ENCODE peak calls at places on chromosome 5, in five cellular contexts. One of them, this sample, is unnamed.

GRCh38 chr5:2125163-2125900 is 242.6 kb upstream of the IRX4 start:
- DNase-seq in psoas muscle: no peak
- DNase-seq in BJ: no peak
- DNase-seq in astrocyte of the spinal cord: no peak
- DNase-seq in dorsolateral prefrontal cortex: no peak
- DNase-seq in this sample: no peak

GRCh38 chr5:137148128-137148527 is 351.0 kb downstream of the SPOCK1 start:
- DNase-seq in psoas muscle: no peak
- DNase-seq in BJ: no peak
- DNase-seq in astrocyte of the spinal cord: peak; percentile 22
- DNase-seq in dorsolateral prefrontal cortex: no peak
- DNase-seq in this sample: no peak

GRCh38 chr5:130323804-130324454 is 419.7 kb downstream of the CHSY3 start:
- DNase-seq in psoas muscle: no peak
- DNase-seq in BJ: no peak
- DNase-seq in astrocyte of the spinal cord: peak; percentile 25
- DNase-seq in dorsolateral prefrontal cortex: no peak
- DNase-seq in this sample: no peak

GRCh38 chr5:138353550-138353893 is 1.0 kb downstream of the KDM3B start:
- DNase-seq in psoas muscle: no peak
- DNase-seq in BJ: no peak
- DNase-seq in astrocyte of the spinal cord: no peak
- DNase-seq in dorsolateral prefrontal cortex: no peak
- DNase-seq in this sample: no peak

GRCh38 chr5:146107901-146108300 is 2.5 kb upstream of the PLAC8L1 start:
- DNase-seq in psoas muscle: no peak
- DNase-seq in BJ: no peak
- DNase-seq in astrocyte of the spinal cord: peak; percentile 13
- DNase-seq in dorsolateral prefrontal cortex: no peak
- DNase-seq in this sample: no peak

GRCh38 chr5:172906436-172906835 is 52.8 kb upstream of the RPL26L1 start:
- DNase-seq in psoas muscle: no peak
- DNase-seq in BJ: no peak
- DNase-seq in astrocyte of the spinal cord: peak; percentile 90
- DNase-seq in dorsolateral prefrontal cortex: no peak
- DNase-seq in this sample: no peak

GRCh38 chr5:61353293-61353692 is 21.2 kb downstream of the ZSWIM6 start:
- DNase-seq in psoas muscle: no peak
- DNase-seq in BJ: no peak
- DNase-seq in astrocyte of the spinal cord: no peak
- DNase-seq in dorsolateral prefrontal cortex: no peak
- DNase-seq in this sample: no peak

GRCh38 chr5:173581408-173582197 is 34.8 kb downstream of the BOD1 start:
- DNase-seq in psoas muscle: no peak
- DNase-seq in BJ: no peak
- DNase-seq in astrocyte of the spinal cord: peak; percentile 37
- DNase-seq in dorsolateral prefrontal cortex: no peak
- DNase-seq in this sample: peak; percentile 81

GRCh38 chr5:87541033-87541432 is 128.3 kb upstream of the CCNH start:
- DNase-seq in psoas muscle: peak; percentile 69
- DNase-seq in BJ: no peak
- DNase-seq in astrocyte of the spinal cord: peak; percentile 81
- DNase-seq in dorsolateral prefrontal cortex: peak; percentile 77
- DNase-seq in this sample: no peak

GRCh38 chr5:8660133-8660893 is 791.4 kb downstream of the MTRR start:
- DNase-seq in psoas muscle: no peak
- DNase-seq in BJ: no peak
- DNase-seq in astrocyte of the spinal cord: no peak
- DNase-seq in dorsolateral prefrontal cortex: no peak
- DNase-seq in this sample: no peak

GRCh38 chr5:177018341-177018740 is 4.2 kb upstream of the ZNF346 start:
- DNase-seq in psoas muscle: no peak
- DNase-seq in BJ: no peak
- DNase-seq in astrocyte of the spinal cord: no peak
- DNase-seq in dorsolateral prefrontal cortex: no peak
- DNase-seq in this sample: no peak

GRCh38 chr5:54704341-54704740 is 186.8 kb downstream of the SNX18 start:
- DNase-seq in psoas muscle: no peak
- DNase-seq in BJ: no peak
- DNase-seq in astrocyte of the spinal cord: no peak
- DNase-seq in dorsolateral prefrontal cortex: no peak
- DNase-seq in this sample: no peak

GRCh38 chr5:31047621-31048020 is 145.9 kb upstream of the CDH6 start:
- DNase-seq in psoas muscle: no peak
- DNase-seq in BJ: no peak
- DNase-seq in astrocyte of the spinal cord: no peak
- DNase-seq in dorsolateral prefrontal cortex: no peak
- DNase-seq in this sample: no peak

GRCh38 chr5:163306421-163306820 is 131.0 kb upstream of the CCNG1 start:
- DNase-seq in psoas muscle: no peak
- DNase-seq in BJ: no peak
- DNase-seq in astrocyte of the spinal cord: peak; percentile 0
- DNase-seq in dorsolateral prefrontal cortex: no peak
- DNase-seq in this sample: no peak

GRCh38 chr5:81850494-81850893 is 99.6 kb upstream of the SSBP2 start:
- DNase-seq in psoas muscle: peak; percentile 72
- DNase-seq in BJ: peak; percentile 9
- DNase-seq in astrocyte of the spinal cord: peak; percentile 11
- DNase-seq in dorsolateral prefrontal cortex: no peak
- DNase-seq in this sample: no peak

GRCh38 chr5:65030056-65030455 is 261.3 kb downstream of the CWC27 start:
- DNase-seq in psoas muscle: no peak
- DNase-seq in BJ: no peak
- DNase-seq in astrocyte of the spinal cord: no peak
- DNase-seq in dorsolateral prefrontal cortex: no peak
- DNase-seq in this sample: no peak

GRCh38 chr5:65020492-65020891 is 251.8 kb downstream of the CWC27 start:
- DNase-seq in psoas muscle: no peak
- DNase-seq in BJ: peak; percentile 47
- DNase-seq in astrocyte of the spinal cord: peak; percentile 81
- DNase-seq in dorsolateral prefrontal cortex: no peak
- DNase-seq in this sample: no peak

GRCh38 chr5:158740358-158740757 is 359.4 kb downstream of the EBF1 start:
- DNase-seq in psoas muscle: no peak
- DNase-seq in BJ: no peak
- DNase-seq in astrocyte of the spinal cord: no peak
- DNase-seq in dorsolateral prefrontal cortex: no peak
- DNase-seq in this sample: no peak

GRCh38 chr5:1515921-1516571 is 7.7 kb downstream of the LPCAT1 start:
- DNase-seq in psoas muscle: peak; percentile 8
- DNase-seq in BJ: no peak
- DNase-seq in astrocyte of the spinal cord: no peak
- DNase-seq in dorsolateral prefrontal cortex: no peak
- DNase-seq in this sample: no peak

GRCh38 chr5:111299067-111299481 is 74.9 kb downstream of the CAMK4 start:
- DNase-seq in psoas muscle: no peak
- DNase-seq in BJ: no peak
- DNase-seq in astrocyte of the spinal cord: no peak
- DNase-seq in dorsolateral prefrontal cortex: no peak
- DNase-seq in this sample: no peak

GRCh38 chr5:63962345-63962744 is at the start of gene HTR1A:
- DNase-seq in psoas muscle: no peak
- DNase-seq in BJ: no peak
- DNase-seq in astrocyte of the spinal cord: no peak
- DNase-seq in dorsolateral prefrontal cortex: no peak
- DNase-seq in this sample: no peak

GRCh38 chr5:45692481-45692880 is 3.7 kb downstream of the HCN1 start:
- DNase-seq in psoas muscle: no peak
- DNase-seq in BJ: no peak
- DNase-seq in astrocyte of the spinal cord: no peak
- DNase-seq in dorsolateral prefrontal cortex: no peak
- DNase-seq in this sample: no peak

GRCh38 chr5:31270396-31270795 is 76.9 kb downstream of the CDH6 start:
- DNase-seq in psoas muscle: no peak
- DNase-seq in BJ: no peak
- DNase-seq in astrocyte of the spinal cord: peak; percentile 13
- DNase-seq in dorsolateral prefrontal cortex: no peak
- DNase-seq in this sample: peak; percentile 30

GRCh38 chr5:158317507-158317906 is 458.6 kb upstream of the CLINT1 start:
- DNase-seq in psoas muscle: no peak
- DNase-seq in BJ: no peak
- DNase-seq in astrocyte of the spinal cord: no peak
- DNase-seq in dorsolateral prefrontal cortex: no peak
- DNase-seq in this sample: no peak

GRCh38 chr5:131977212-131977604 is 31.7 kb upstream of the MEIKIN start:
- DNase-seq in psoas muscle: no peak
- DNase-seq in BJ: no peak
- DNase-seq in astrocyte of the spinal cord: no peak
- DNase-seq in dorsolateral prefrontal cortex: no peak
- DNase-seq in this sample: no peak

GRCh38 chr5:153551537-153552079 is 61.1 kb downstream of the GRIA1 start:
- DNase-seq in psoas muscle: no peak
- DNase-seq in BJ: peak; percentile 86
- DNase-seq in astrocyte of the spinal cord: peak; percentile 96
- DNase-seq in dorsolateral prefrontal cortex: no peak
- DNase-seq in this sample: no peak

GRCh38 chr5:32639943-32640342 is 54.6 kb downstream of the SUB1 start:
- DNase-seq in psoas muscle: no peak
- DNase-seq in BJ: no peak
- DNase-seq in astrocyte of the spinal cord: no peak
- DNase-seq in dorsolateral prefrontal cortex: no peak
- DNase-seq in this sample: no peak

GRCh38 chr5:39657943-39658342 is 233.2 kb upstream of the DAB2 start:
- DNase-seq in psoas muscle: no peak
- DNase-seq in BJ: no peak
- DNase-seq in astrocyte of the spinal cord: peak; percentile 25
- DNase-seq in dorsolateral prefrontal cortex: no peak
- DNase-seq in this sample: no peak

GRCh38 chr5:172731286-172732073 is 39.5 kb downstream of the DUSP1 start:
- DNase-seq in psoas muscle: no peak
- DNase-seq in BJ: no peak
- DNase-seq in astrocyte of the spinal cord: no peak
- DNase-seq in dorsolateral prefrontal cortex: no peak
- DNase-seq in this sample: no peak

GRCh38 chr5:89213584-89213983 is 330.6 kb upstream of the MEF2C start:
- DNase-seq in psoas muscle: no peak
- DNase-seq in BJ: peak; percentile 46
- DNase-seq in astrocyte of the spinal cord: peak; percentile 93
- DNase-seq in dorsolateral prefrontal cortex: no peak
- DNase-seq in this sample: no peak

GRCh38 chr5:133421394-133421793 is 190.9 kb downstream of the FSTL4 start:
- DNase-seq in psoas muscle: no peak
- DNase-seq in BJ: no peak
- DNase-seq in astrocyte of the spinal cord: no peak
- DNase-seq in dorsolateral prefrontal cortex: no peak
- DNase-seq in this sample: peak; percentile 44
- TF ChIP-seq CTCF in psoas muscle: no peak
- TF ChIP-seq CTCF in BJ: peak; percentile 34
- TF ChIP-seq CTCF in astrocyte of the spinal cord: peak; percentile 38
- TF ChIP-seq CTCF in dorsolateral prefrontal cortex: no peak
- TF ChIP-seq CTCF in this sample: peak; percentile 56

GRCh38 chr5:96112123-96112670 is 150.5 kb upstream of the ELL2 start:
- DNase-seq in psoas muscle: no peak
- DNase-seq in BJ: no peak
- DNase-seq in astrocyte of the spinal cord: no peak
- DNase-seq in dorsolateral prefrontal cortex: no peak
- DNase-seq in this sample: no peak
- TF ChIP-seq CTCF in psoas muscle: no peak
- TF ChIP-seq CTCF in BJ: no peak
- TF ChIP-seq CTCF in astrocyte of the spinal cord: peak; percentile 1
- TF ChIP-seq CTCF in dorsolateral prefrontal cortex: no peak
- TF ChIP-seq CTCF in this sample: peak; percentile 40

GRCh38 chr5:68818870-68819269 is 274.9 kb upstream of the SLC30A5 start:
- DNase-seq in psoas muscle: no peak
- DNase-seq in BJ: no peak
- DNase-seq in astrocyte of the spinal cord: no peak
- DNase-seq in dorsolateral prefrontal cortex: no peak
- DNase-seq in this sample: no peak

GRCh38 chr5:68821056-68821455 is 272.8 kb upstream of the SLC30A5 start:
- DNase-seq in psoas muscle: no peak
- DNase-seq in BJ: no peak
- DNase-seq in astrocyte of the spinal cord: no peak
- DNase-seq in dorsolateral prefrontal cortex: no peak
- DNase-seq in this sample: no peak

GRCh38 chr5:68823301-68823700 is 270.5 kb upstream of the SLC30A5 start:
- DNase-seq in psoas muscle: no peak
- DNase-seq in BJ: no peak
- DNase-seq in astrocyte of the spinal cord: no peak
- DNase-seq in dorsolateral prefrontal cortex: no peak
- DNase-seq in this sample: no peak

DNA sequence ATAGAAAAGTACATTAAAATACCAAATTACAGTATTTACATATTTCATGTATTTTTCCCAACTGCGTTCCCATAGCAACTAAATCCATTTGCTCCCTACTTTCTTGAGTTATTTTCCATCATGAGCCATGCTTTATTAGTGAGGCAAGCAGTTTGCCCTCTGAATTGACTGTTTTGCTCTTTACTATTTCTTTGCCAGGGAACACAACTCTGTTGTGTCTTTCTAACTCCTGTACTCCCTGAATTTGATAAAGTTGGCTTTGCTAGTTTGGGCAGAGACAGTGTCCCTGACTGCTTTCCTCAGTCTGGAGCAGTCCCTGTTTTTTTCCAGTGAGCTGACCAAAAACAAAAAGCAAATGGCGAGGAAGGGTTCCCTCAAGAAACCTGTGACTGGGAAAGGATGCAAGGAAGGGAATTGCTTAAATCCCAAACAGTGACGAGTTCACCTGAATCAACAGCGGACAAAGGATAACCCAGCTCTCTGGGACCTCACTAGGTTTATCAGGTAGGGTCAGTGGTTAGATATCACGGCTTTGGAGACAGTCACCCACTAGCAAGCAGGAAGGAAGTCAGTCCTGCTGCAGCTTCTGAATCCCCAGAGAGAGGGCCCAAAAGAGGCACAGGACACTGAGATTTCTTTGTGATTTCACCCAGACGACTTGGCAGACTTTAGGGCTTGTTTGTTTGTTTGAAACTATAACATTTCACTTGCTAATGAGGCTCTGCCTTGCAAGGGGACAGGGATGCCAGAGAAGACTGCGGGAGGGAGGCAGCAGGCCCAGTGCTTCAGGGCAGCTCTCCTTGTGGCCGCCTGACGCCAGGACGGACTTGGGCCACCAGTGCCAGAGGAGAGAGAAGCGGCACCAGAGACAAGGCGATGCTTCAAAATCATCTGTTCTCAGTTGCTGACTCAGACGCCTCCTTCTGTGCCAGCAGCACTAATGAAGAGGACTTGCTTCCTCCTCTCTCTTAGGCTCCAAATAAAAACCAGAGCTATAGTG is 275.8 kb upstream of the SLC30A5 start:
- DNase-seq in psoas muscle: no peak
- DNase-seq in BJ: no peak
- DNase-seq in astrocyte of the spinal cord: no peak
- DNase-seq in dorsolateral prefrontal cortex: peak; percentile 77
- DNase-seq in this sample: no peak
- TF ChIP-seq CTCF in psoas muscle: peak; percentile 7
- TF ChIP-seq CTCF in BJ: peak; percentile 14
- TF ChIP-seq CTCF in astrocyte of the spinal cord: no peak
- TF ChIP-seq CTCF in dorsolateral prefrontal cortex: no peak
- TF ChIP-seq CTCF in this sample: no peak

DNA sequence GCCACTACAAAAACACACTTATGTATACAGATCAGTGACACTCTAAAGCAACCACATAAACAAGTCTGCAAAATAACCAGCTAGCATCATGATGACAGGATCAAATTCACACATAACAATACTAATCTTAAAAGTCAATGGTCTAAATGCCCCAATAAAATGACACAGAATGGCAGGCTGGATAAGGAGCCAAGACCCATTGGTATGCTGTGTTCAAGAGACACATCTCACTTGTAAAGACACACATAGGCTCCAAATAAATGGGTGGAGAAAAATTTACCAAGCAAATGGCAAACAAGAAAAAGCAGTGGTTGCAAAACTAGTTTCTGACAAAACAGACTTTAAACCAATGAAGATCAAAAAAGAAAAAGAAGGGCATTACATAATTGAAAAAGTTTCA is 26.0 kb downstream of the GAPT start:
- DNase-seq in psoas muscle: no peak
- DNase-seq in BJ: no peak
- DNase-seq in astrocyte of the spinal cord: no peak
- DNase-seq in dorsolateral prefrontal cortex: no peak
- DNase-seq in this sample: no peak
- TF ChIP-seq CTCF in psoas muscle: no peak
- TF ChIP-seq CTCF in BJ: no peak
- TF ChIP-seq CTCF in astrocyte of the spinal cord: no peak
- TF ChIP-seq CTCF in dorsolateral prefrontal cortex: no peak
- TF ChIP-seq CTCF in this sample: no peak